ENCODE peak calls at places on chromosomes 4 and X, in nine cellular contexts. One of them, this sample, is unnamed.

GRCh38 chr4:78922207-78922606 is 17.0 kb downstream of the PAQR3 start:
- DNase-seq in mesenchymal stem cell: peak; percentile 55
- DNase-seq in IMR-90: peak; percentile 83
- DNase-seq in hepatocyte: no peak
- DNase-seq in HCT116: no peak
- DNase-seq in H9: no peak
- DNase-seq in neuronal stem cell: no peak
- DNase-seq in GM12878: no peak
- DNase-seq in K562: no peak
- DNase-seq in this sample: no peak

GRCh38 chr4:175308236-175308635 is 390.1 kb downstream of the ADAM29 start:
- DNase-seq in hepatocyte: no peak
- DNase-seq in HCT116: peak; percentile 15
- DNase-seq in K562: no peak
- DNase-seq in IMR-90: peak; percentile 58
- DNase-seq in neuronal stem cell: no peak
- DNase-seq in mesenchymal stem cell: peak; percentile 13
- DNase-seq in H9: no peak
- DNase-seq in GM12878: no peak
- DNase-seq in this sample: no peak

GRCh38 chr4:44740201-44740600 is 13.8 kb upstream of the GNPDA2 start:
- DNase-seq in H9: no peak
- DNase-seq in K562: no peak
- DNase-seq in GM12878: no peak
- DNase-seq in neuronal stem cell: no peak
- DNase-seq in HCT116: no peak
- DNase-seq in hepatocyte: no peak
- DNase-seq in IMR-90: no peak
- DNase-seq in mesenchymal stem cell: no peak
- DNase-seq in this sample: no peak

GRCh38 chr4:26751004-26751403 is 109.6 kb upstream of the STIM2 start:
- DNase-seq in IMR-90: no peak
- DNase-seq in K562: no peak
- DNase-seq in HCT116: no peak
- DNase-seq in hepatocyte: no peak
- DNase-seq in GM12878: no peak
- DNase-seq in H9: no peak
- DNase-seq in neuronal stem cell: no peak
- DNase-seq in mesenchymal stem cell: no peak
- DNase-seq in this sample: no peak

GRCh38 chr4:7254736-7255487 is 62.6 kb downstream of the SORCS2 start:
- DNase-seq in K562: no peak
- DNase-seq in mesenchymal stem cell: no peak
- DNase-seq in H9: no peak
- DNase-seq in IMR-90: no peak
- DNase-seq in neuronal stem cell: no peak
- DNase-seq in GM12878: peak; percentile 54
- DNase-seq in hepatocyte: no peak
- DNase-seq in HCT116: no peak
- DNase-seq in this sample: no peak

GRCh38 chr4:7004331-7004730 is 38.8 kb upstream of the TADA2B start:
- DNase-seq in neuronal stem cell: no peak
- DNase-seq in HCT116: no peak
- DNase-seq in mesenchymal stem cell: peak; percentile 36
- DNase-seq in K562: no peak
- DNase-seq in hepatocyte: no peak
- DNase-seq in H9: no peak
- DNase-seq in IMR-90: no peak
- DNase-seq in GM12878: no peak
- DNase-seq in this sample: no peak

GRCh38 chr4:76756416-76756815 is 141.5 kb downstream of the SOWAHB start:
- DNase-seq in hepatocyte: no peak
- DNase-seq in GM12878: no peak
- DNase-seq in neuronal stem cell: no peak
- DNase-seq in IMR-90: no peak
- DNase-seq in HCT116: no peak
- DNase-seq in K562: no peak
- DNase-seq in H9: no peak
- DNase-seq in mesenchymal stem cell: no peak
- DNase-seq in this sample: no peak

GRCh38 chr4:121574618-121575017 is 122.2 kb downstream of the ANXA5 start:
- DNase-seq in GM12878: no peak
- DNase-seq in K562: no peak
- DNase-seq in neuronal stem cell: no peak
- DNase-seq in H9: no peak
- DNase-seq in IMR-90: no peak
- DNase-seq in mesenchymal stem cell: no peak
- DNase-seq in HCT116: no peak
- DNase-seq in hepatocyte: no peak
- DNase-seq in this sample: no peak

GRCh38 chrX:151604931-151605330 is 41.5 kb downstream of the PASD1 start:
- DNase-seq in K562: no peak
- DNase-seq in IMR-90: no peak
- DNase-seq in neuronal stem cell: no peak
- DNase-seq in hepatocyte: no peak
- DNase-seq in HCT116: no peak
- DNase-seq in mesenchymal stem cell: no peak
- DNase-seq in GM12878: no peak
- DNase-seq in H9: no peak
- DNase-seq in this sample: no peak

GRCh38 chrX:150759568-150760416 is 66.6 kb downstream of the MTMR1 start:
- DNase-seq in IMR-90: no peak
- DNase-seq in H9: no peak
- DNase-seq in mesenchymal stem cell: no peak
- DNase-seq in HCT116: no peak
- DNase-seq in hepatocyte: no peak
- DNase-seq in K562: no peak
- DNase-seq in GM12878: no peak
- DNase-seq in neuronal stem cell: no peak
- DNase-seq in this sample: no peak

DNA sequence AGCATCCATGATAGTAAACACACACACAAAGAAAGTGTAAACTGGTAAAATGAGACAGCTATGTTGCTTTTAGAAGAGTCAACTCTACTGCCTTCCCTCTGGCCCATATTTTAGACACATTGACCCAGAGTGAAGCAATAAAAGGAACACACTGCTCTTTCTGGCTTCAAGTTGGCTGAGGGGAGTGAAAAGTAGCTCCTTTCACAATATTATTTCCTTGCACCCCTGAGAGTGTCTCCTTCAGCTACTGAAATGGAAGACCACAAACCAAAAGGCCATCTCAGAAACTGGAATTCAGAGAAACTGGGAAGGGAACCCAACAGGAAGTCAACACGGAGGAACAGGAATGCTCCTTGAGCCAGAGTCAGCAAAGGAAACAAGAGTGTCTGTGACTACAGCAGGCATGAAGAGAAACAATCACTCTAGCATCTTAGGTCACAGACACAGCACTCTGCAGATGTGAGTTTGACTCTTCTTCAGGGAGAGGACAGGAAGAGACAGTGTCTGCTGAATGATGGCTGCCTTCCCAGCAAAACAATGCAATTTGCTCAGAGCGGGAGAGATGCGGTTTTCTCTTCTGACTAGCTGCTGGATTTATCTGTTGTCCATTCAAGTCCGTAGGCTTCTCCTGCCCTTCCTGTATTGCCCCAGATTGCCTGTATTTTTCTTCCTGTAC is 106.7 kb downstream of the SPATA18 start:
- DNase-seq in GM12878: no peak
- DNase-seq in HCT116: no peak
- DNase-seq in H9: no peak
- DNase-seq in mesenchymal stem cell: no peak
- DNase-seq in IMR-90: no peak
- DNase-seq in K562: no peak
- DNase-seq in neuronal stem cell: no peak
- DNase-seq in hepatocyte: no peak
- DNase-seq in this sample: peak; percentile 1
- H3K4me2 ChIP-seq in GM12878: no peak overlapping the region
- H3K4me2 ChIP-seq in HCT116: no peak overlapping the region
- H3K4me2 ChIP-seq in H9: no peak overlapping the region
- H3K4me2 ChIP-seq in mesenchymal stem cell: no peak overlapping the region
- H3K4me2 ChIP-seq in IMR-90: no peak overlapping the region
- H3K4me2 ChIP-seq in K562: no peak overlapping the region
- H3K4me2 ChIP-seq in neuronal stem cell: no peak overlapping the region
- H3K4me2 ChIP-seq in hepatocyte: no peak overlapping the region
- H3K4me2 ChIP-seq in this sample: no peak overlapping the region

GRCh38 chrX:40155617-40156471 is 58.1 kb upstream of the BCOR start:
- DNase-seq in neuronal stem cell: no peak
- DNase-seq in hepatocyte: peak; percentile 45
- DNase-seq in K562: peak; percentile 53
- DNase-seq in mesenchymal stem cell: no peak
- DNase-seq in GM12878: no peak
- DNase-seq in H9: no peak
- DNase-seq in IMR-90: no peak
- DNase-seq in HCT116: no peak
- DNase-seq in this sample: peak; percentile 36
- H3K4me2 ChIP-seq in neuronal stem cell: peak overlapping the region; percentile 52
- H3K4me2 ChIP-seq in hepatocyte: peak overlapping the region; percentile 97
- H3K4me2 ChIP-seq in K562: peak overlapping the region; percentile 69
- H3K4me2 ChIP-seq in mesenchymal stem cell: peak overlapping the region; percentile 84
- H3K4me2 ChIP-seq in GM12878: peak overlapping the region; percentile 64
- H3K4me2 ChIP-seq in H9: peak overlapping the region; percentile 86
- H3K4me2 ChIP-seq in IMR-90: no peak overlapping the region
- H3K4me2 ChIP-seq in HCT116: peak overlapping the region; percentile 90
- H3K4me2 ChIP-seq in this sample: peak overlapping the region; percentile 82

GRCh38 chr4:88858752-88859151 is 161.1 kb upstream of the NAP1L5 start:
- DNase-seq in HCT116: no peak
- DNase-seq in IMR-90: no peak
- DNase-seq in neuronal stem cell: no peak
- DNase-seq in GM12878: peak; percentile 61
- DNase-seq in H9: no peak
- DNase-seq in hepatocyte: no peak
- DNase-seq in K562: no peak
- DNase-seq in mesenchymal stem cell: no peak
- DNase-seq in this sample: no peak
- H3K4me2 ChIP-seq in HCT116: no peak overlapping the region
- H3K4me2 ChIP-seq in IMR-90: no peak overlapping the region
- H3K4me2 ChIP-seq in neuronal stem cell: no peak overlapping the region
- H3K4me2 ChIP-seq in GM12878: peak overlapping the region; percentile 55
- H3K4me2 ChIP-seq in H9: no peak overlapping the region
- H3K4me2 ChIP-seq in hepatocyte: no peak overlapping the region
- H3K4me2 ChIP-seq in K562: no peak overlapping the region
- H3K4me2 ChIP-seq in mesenchymal stem cell: no peak overlapping the region
- H3K4me2 ChIP-seq in this sample: no peak overlapping the region

GRCh38 chr4:1177274-1178141 is 5.1 kb upstream of the SPON2 start:
- DNase-seq in GM12878: no peak
- DNase-seq in HCT116: no peak
- DNase-seq in mesenchymal stem cell: no peak
- DNase-seq in hepatocyte: no peak
- DNase-seq in H9: no peak
- DNase-seq in neuronal stem cell: no peak
- DNase-seq in K562: no peak
- DNase-seq in IMR-90: no peak
- DNase-seq in this sample: no peak
- H3K4me2 ChIP-seq in GM12878: no peak overlapping the region
- H3K4me2 ChIP-seq in HCT116: peak overlapping the region; percentile 1
- H3K4me2 ChIP-seq in mesenchymal stem cell: no peak overlapping the region
- H3K4me2 ChIP-seq in hepatocyte: no peak overlapping the region
- H3K4me2 ChIP-seq in H9: no peak overlapping the region
- H3K4me2 ChIP-seq in neuronal stem cell: no peak overlapping the region
- H3K4me2 ChIP-seq in K562: no peak overlapping the region
- H3K4me2 ChIP-seq in IMR-90: no peak overlapping the region
- H3K4me2 ChIP-seq in this sample: no peak overlapping the region

GRCh38 chrX:41737065-41737464 is 13.1 kb downstream of the GPR82 start:
- DNase-seq in neuronal stem cell: no peak
- DNase-seq in H9: no peak
- DNase-seq in IMR-90: no peak
- DNase-seq in GM12878: no peak
- DNase-seq in hepatocyte: no peak
- DNase-seq in mesenchymal stem cell: no peak
- DNase-seq in K562: peak; percentile 6
- DNase-seq in HCT116: no peak
- DNase-seq in this sample: no peak
- H3K4me2 ChIP-seq in neuronal stem cell: no peak overlapping the region
- H3K4me2 ChIP-seq in H9: no peak overlapping the region
- H3K4me2 ChIP-seq in IMR-90: no peak overlapping the region
- H3K4me2 ChIP-seq in GM12878: no peak overlapping the region
- H3K4me2 ChIP-seq in hepatocyte: no peak overlapping the region
- H3K4me2 ChIP-seq in mesenchymal stem cell: no peak overlapping the region
- H3K4me2 ChIP-seq in K562: peak overlapping the region; percentile 18
- H3K4me2 ChIP-seq in HCT116: no peak overlapping the region
- H3K4me2 ChIP-seq in this sample: no peak overlapping the region

GRCh38 chr4:142961866-142962265 is 115.8 kb upstream of the INPP4B start:
- DNase-seq in IMR-90: no peak
- DNase-seq in H9: no peak
- DNase-seq in hepatocyte: no peak
- DNase-seq in mesenchymal stem cell: no peak
- DNase-seq in GM12878: no peak
- DNase-seq in K562: no peak
- DNase-seq in HCT116: no peak
- DNase-seq in neuronal stem cell: no peak
- DNase-seq in this sample: no peak
- H3K4me2 ChIP-seq in IMR-90: no peak overlapping the region
- H3K4me2 ChIP-seq in H9: no peak overlapping the region
- H3K4me2 ChIP-seq in hepatocyte: no peak overlapping the region
- H3K4me2 ChIP-seq in mesenchymal stem cell: no peak overlapping the region
- H3K4me2 ChIP-seq in GM12878: no peak overlapping the region
- H3K4me2 ChIP-seq in K562: no peak overlapping the region
- H3K4me2 ChIP-seq in HCT116: no peak overlapping the region
- H3K4me2 ChIP-seq in neuronal stem cell: no peak overlapping the region
- H3K4me2 ChIP-seq in this sample: no peak overlapping the region

GRCh38 chr4:42641155-42641554 is 15.8 kb downstream of the ATP8A1 start:
- DNase-seq in GM12878: no peak
- DNase-seq in K562: no peak
- DNase-seq in IMR-90: no peak
- DNase-seq in hepatocyte: peak; percentile 63
- DNase-seq in neuronal stem cell: no peak
- DNase-seq in HCT116: no peak
- DNase-seq in mesenchymal stem cell: no peak
- DNase-seq in H9: no peak
- DNase-seq in this sample: no peak
- H3K4me2 ChIP-seq in GM12878: peak overlapping the region; percentile 75
- H3K4me2 ChIP-seq in K562: no peak overlapping the region
- H3K4me2 ChIP-seq in IMR-90: no peak overlapping the region
- H3K4me2 ChIP-seq in hepatocyte: peak overlapping the region; percentile 32
- H3K4me2 ChIP-seq in neuronal stem cell: no peak overlapping the region
- H3K4me2 ChIP-seq in HCT116: no peak overlapping the region
- H3K4me2 ChIP-seq in mesenchymal stem cell: no peak overlapping the region
- H3K4me2 ChIP-seq in H9: no peak overlapping the region
- H3K4me2 ChIP-seq in this sample: no peak overlapping the region

GRCh38 chrX:129650821-129651510 is 3.8 kb downstream of the APLN start:
- DNase-seq in IMR-90: no peak
- DNase-seq in mesenchymal stem cell: no peak
- DNase-seq in K562: no peak
- DNase-seq in hepatocyte: no peak
- DNase-seq in HCT116: no peak
- DNase-seq in H9: peak; percentile 14
- DNase-seq in GM12878: no peak
- DNase-seq in neuronal stem cell: no peak
- DNase-seq in this sample: no peak
- H3K4me2 ChIP-seq in IMR-90: no peak overlapping the region
- H3K4me2 ChIP-seq in mesenchymal stem cell: no peak overlapping the region
- H3K4me2 ChIP-seq in K562: no peak overlapping the region
- H3K4me2 ChIP-seq in hepatocyte: no peak overlapping the region
- H3K4me2 ChIP-seq in HCT116: no peak overlapping the region
- H3K4me2 ChIP-seq in H9: no peak overlapping the region
- H3K4me2 ChIP-seq in GM12878: no peak overlapping the region
- H3K4me2 ChIP-seq in neuronal stem cell: no peak overlapping the region
- H3K4me2 ChIP-seq in this sample: no peak overlapping the region